ENCODE peak calls at places on chromosomes 11 and 22, in ten cellular contexts. C is colonic mucosa, N is GM10248, S is IMR-90, X is astrocyte, K is Caco-2, D is thoracic aorta, E is lower leg skin, V is astrocyte of the spinal cord, Y is spleen. I is an unnamed sample.

GRCh38 chr11:93169143-93169542 is 28.6 kb downstream of the SLC36A4 start:
- DNase-seq in C (no peak), N (no peak), S (no peak), X (no peak), K (no peak), D (no peak), E (no peak), V (no peak), Y (peak), I (no peak)

GRCh38 chr11:62127941-62128770 is 4.3 kb downstream of the INCENP start:
- DNase-seq in C (no peak), N (no peak), S (no peak), X (no peak), K (no peak), D (no peak), E (peak), V (no peak), Y (peak), I (no peak)

GRCh38 chr11:27904358-27905055 is 203.4 kb downstream of the KIF18A start:
- DNase-seq in C (no peak), N (no peak), S (peak), X (peak), K (no peak), D (no peak), E (no peak), V (peak), Y (no peak), I (no peak)

GRCh38 chr22:24137595-24137994 is 43.7 kb upstream of the SUSD2 start:
- DNase-seq in C (no peak), N (no peak), S (peak), X (peak), K (no peak), D (no peak), E (no peak), V (peak), Y (no peak), I (no peak)

GRCh38 chr11:34345012-34345804 is 12.6 kb downstream of the ABTB2 start:
- DNase-seq in C (peak), N (no peak), S (peak), X (peak), K (no peak), D (no peak), E (no peak), V (peak), Y (no peak), I (no peak)

GRCh38 chr11:76456571-76456970 is 11.8 kb downstream of the EMSY start:
- DNase-seq in C (no peak), N (no peak), S (no peak), X (no peak), K (no peak), D (no peak), E (no peak), V (no peak), Y (no peak), I (no peak)

GRCh38 chr22:48840112-48840949 is 987.3 kb downstream of the BRD1 start:
- DNase-seq in C (no peak), N (no peak), S (no peak), X (no peak), K (no peak), D (no peak), E (no peak), V (no peak), Y (peak), I (no peak)

GRCh38 chr22:37752189-37753061 is 55.3 kb upstream of the GCAT start:
- DNase-seq in C (peak), N (no peak), S (peak), X (peak), K (peak), D (peak), E (peak), V (peak), Y (peak), I (no peak)

GRCh38 chr11:75560644-75561043 is 1.4 kb upstream of the SERPINH1 start:
- DNase-seq in C (no peak), N (no peak), S (peak), X (peak), K (no peak), D (no peak), E (no peak), V (peak), Y (no peak), I (no peak)

GRCh38 chr22:46584081-46584903 is 35.9 kb upstream of the GRAMD4 start:
- DNase-seq in C (no peak), N (no peak), S (peak), X (peak), K (no peak), D (no peak), E (no peak), V (peak), Y (peak), I (no peak)

GRCh38 chr11:8760896-8761295 is 78.3 kb downstream of the RPL27A start:
- DNase-seq in C (no peak), N (no peak), S (peak), X (peak), K (no peak), D (no peak), E (no peak), V (no peak), Y (no peak), I (no peak)

GRCh38 chr22:17910561-17911311 is 113.6 kb downstream of the MICAL3 start:
- DNase-seq in C (peak), N (no peak), S (peak), X (peak), K (no peak), D (peak), E (no peak), V (peak), Y (peak), I (no peak)

GRCh38 chr22:45709866-45710265 is 38.2 kb downstream of the ATXN10 start:
- DNase-seq in C (no peak), N (no peak), S (peak), X (peak), K (no peak), D (no peak), E (no peak), V (peak), Y (no peak), I (no peak)

GRCh38 chr22:37018815-37019308 is 385 bp downstream of the TST start:
- DNase-seq in C (peak), N (no peak), S (peak), X (peak), K (no peak), D (no peak), E (peak), V (peak), Y (peak), I (no peak)

GRCh38 chr11:107427569-107428180 is 29.9 kb downstream of the CWF19L2 start:
- DNase-seq in C (no peak), N (no peak), S (no peak), X (peak), K (no peak), D (no peak), E (no peak), V (no peak), Y (no peak), I (no peak)

GRCh38 chr11:10937416-10937815 is 79.6 kb upstream of the ZBED5 start:
- DNase-seq in C (no peak), N (no peak), S (no peak), X (no peak), K (no peak), D (no peak), E (no peak), V (no peak), Y (no peak), I (no peak)

GRCh38 chr11:7208391-7208790 is 43.3 kb upstream of the SYT9 start:
- DNase-seq in C (no peak), N (no peak), S (no peak), X (no peak), K (no peak), D (no peak), E (no peak), V (no peak), Y (no peak), I (no peak)

GRCh38 chr11:125901872-125902271 is 1.1 kb downstream of the PUS3 start:
- DNase-seq in C (no peak), N (no peak), S (no peak), X (no peak), K (no peak), D (no peak), E (no peak), V (no peak), Y (no peak), I (no peak)

GRCh38 chr11:86537541-86538222 is 134.7 kb downstream of the ME3 start:
- DNase-seq in C (no peak), N (no peak), S (no peak), X (no peak), K (no peak), D (no peak), E (no peak), V (peak), Y (no peak), I (no peak)

GRCh38 chr11:122556605-122557004 is 98.9 kb upstream of the UBASH3B start:
- DNase-seq in C (no peak), N (no peak), S (no peak), X (no peak), K (no peak), D (no peak), E (no peak), V (no peak), Y (peak), I (peak)

GRCh38 chr11:8593935-8594909 is at the start of gene STK33:
- DNase-seq in C (peak), N (peak), S (no peak), X (peak), K (peak), D (no peak), E (no peak), V (peak), Y (peak), I (peak)

GRCh38 chr11:98090861-98091575 is 929.7 kb upstream of the CNTN5 start:
- DNase-seq in C (no peak), N (no peak), S (no peak), X (no peak), K (no peak), D (no peak), E (no peak), V (no peak), Y (no peak), I (no peak)

DNA sequence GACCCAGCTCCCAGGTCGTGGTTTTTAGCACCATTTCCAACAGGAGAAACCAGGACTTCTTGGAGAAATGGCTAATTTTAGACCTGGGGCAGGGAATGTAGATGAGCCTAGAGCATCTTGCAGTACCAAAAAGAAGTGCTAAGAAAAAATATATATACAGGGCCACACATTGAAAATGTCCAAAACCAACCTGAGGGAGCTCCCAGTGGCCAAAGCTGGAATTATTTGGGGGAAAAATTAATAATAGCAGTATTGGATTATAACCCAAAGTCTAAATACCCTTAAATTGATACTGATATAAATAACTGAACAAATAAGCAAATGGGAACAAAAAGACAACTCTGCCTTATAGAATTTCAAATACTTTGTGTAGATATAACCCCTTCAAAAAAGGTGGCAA is 108.0 kb downstream of the PARVA start:
- DNase-seq in C (no peak), N (no peak), S (no peak), X (no peak), K (no peak), D (no peak), E (no peak), V (no peak), Y (no peak), I (no peak)
- TF ChIP-seq CTCF in C (no peak), N (no peak), S (peak), X (peak), K (no peak), D (peak), E (no peak), V (peak), Y (no peak), I (peak)

DNA sequence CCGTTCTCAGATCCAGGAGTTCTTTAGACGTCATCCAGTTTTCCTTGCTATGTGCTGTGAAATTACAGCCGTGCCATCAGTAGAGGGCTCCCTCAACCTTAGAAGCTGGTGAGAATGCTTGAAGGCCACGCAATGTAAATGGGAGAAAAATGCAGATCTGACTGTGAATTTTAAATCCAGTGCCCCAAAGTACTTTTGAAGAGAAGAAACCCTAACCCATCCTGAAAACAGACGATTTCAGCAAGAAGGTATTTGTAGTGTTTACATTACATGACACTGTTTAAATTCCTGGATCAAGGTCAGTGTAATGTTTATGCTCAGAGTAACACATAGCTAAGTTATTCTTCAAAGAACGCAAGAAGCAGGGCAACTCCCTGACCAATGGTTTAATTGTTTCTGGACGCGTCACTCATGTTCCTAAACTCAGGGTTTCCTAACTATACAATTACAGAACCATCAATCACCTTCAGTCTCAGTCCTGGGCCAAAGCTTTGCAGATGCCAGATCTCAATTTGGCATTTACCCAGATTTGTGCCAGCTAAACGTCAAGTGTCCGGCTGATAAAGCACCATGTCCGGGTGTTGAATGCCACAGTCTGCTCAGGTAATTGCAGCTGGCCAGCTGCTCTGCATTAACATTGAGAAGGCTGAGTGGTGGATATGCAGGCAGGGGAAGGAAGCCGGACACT is 38.2 kb downstream of the ADAMTS8 start:
- DNase-seq in C (no peak), N (no peak), S (peak), X (peak), K (no peak), D (no peak), E (no peak), V (peak), Y (no peak), I (no peak)
- TF ChIP-seq CTCF in C (no peak), N (no peak), S (peak), X (peak), K (no peak), D (peak), E (no peak), V (peak), Y (no peak), I (no peak)

DNA sequence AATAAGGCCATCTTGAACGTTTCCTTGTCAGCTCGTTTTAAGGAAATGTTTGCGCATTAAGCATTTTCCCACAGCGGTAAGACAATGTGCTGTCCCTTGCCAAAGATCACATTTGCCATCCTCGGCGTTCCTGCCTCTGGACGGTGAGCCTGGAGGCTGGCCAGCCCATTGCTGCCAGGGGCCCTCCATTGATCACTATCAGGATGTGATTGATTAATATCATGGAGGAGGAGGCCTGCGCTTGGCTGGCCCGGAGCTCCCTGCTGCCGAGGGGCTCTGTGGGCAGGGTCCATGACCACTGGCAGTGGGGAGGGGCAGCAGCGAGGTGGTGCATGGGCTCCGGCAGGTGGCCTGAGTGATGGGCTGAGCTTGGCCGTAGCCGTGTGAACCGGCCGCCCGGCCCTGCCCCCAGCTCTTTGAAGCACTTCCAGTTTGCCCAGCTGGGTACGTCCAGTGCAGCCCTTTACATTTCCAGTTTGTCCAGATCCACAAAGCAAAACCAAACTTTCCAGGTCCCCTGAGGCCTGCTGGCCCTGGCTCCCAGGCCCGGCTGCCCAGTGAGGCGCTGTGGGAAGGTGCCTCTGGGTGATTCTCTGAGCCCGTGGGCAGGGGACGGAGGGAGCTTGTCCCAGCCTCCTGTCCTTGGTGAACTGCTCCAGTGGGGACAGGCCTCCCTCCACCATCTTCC is 49.5 kb upstream of the SMIM38 start:
- DNase-seq in C (no peak), N (no peak), S (no peak), X (no peak), K (no peak), D (no peak), E (no peak), V (no peak), Y (no peak), I (no peak)
- TF ChIP-seq CTCF in C (no peak), N (no peak), S (no peak), X (no peak), K (no peak), D (no peak), E (no peak), V (no peak), Y (no peak), I (no peak)

GRCh38 chr11:64801591-64802369 is 1.2 kb downstream of the MAP4K2 start:
- DNase-seq in C (no peak), N (no peak), S (no peak), X (no peak), K (no peak), D (no peak), E (no peak), V (no peak), Y (peak), I (no peak)

GRCh38 chr11:64804346-64805210 is 1.6 kb upstream of the MAP4K2 start:
- DNase-seq in C (no peak), N (no peak), S (no peak), X (no peak), K (no peak), D (no peak), E (no peak), V (no peak), Y (peak), I (peak)

GRCh38 chr11:64802370-64803162 is 448 bp downstream of the MAP4K2 start:
- DNase-seq in C (peak), N (peak), S (no peak), X (no peak), K (no peak), D (no peak), E (no peak), V (no peak), Y (peak), I (peak)

GRCh38 chr11:64803846-64804345 is 882 bp upstream of the MAP4K2 start:
- DNase-seq in C (peak), N (no peak), S (no peak), X (no peak), K (no peak), D (no peak), E (no peak), V (no peak), Y (no peak), I (no peak)

GRCh38 chr11:64803163-64803845 is at the start of gene MAP4K2:
- DNase-seq in C (peak), N (peak), S (peak), X (peak), K (peak), D (peak), E (peak), V (peak), Y (peak), I (peak)
- TF ChIP-seq CTCF in C (no peak), N (peak), S (peak), X (no peak), K (peak), D (peak), E (no peak), V (peak), Y (no peak), I (no peak)

GRCh38 chr11:71563401-71563800 is 2.0 kb upstream of the KRTAP5-10 start:
- DNase-seq in C (peak), N (peak), S (peak), X (peak), K (peak), D (no peak), E (no peak), V (peak), Y (no peak), I (peak)
- TF ChIP-seq CTCF in C (peak), N (peak), S (peak), X (peak), K (peak), D (no peak), E (no peak), V (peak), Y (peak), I (peak)

I was measured in activated CD8-positive, alpha-beta T cell treated with anti-CD3 and anti-CD28 coated beads for 36 hours.